ENCODE peak calls at places on chromosome 11, in five cellular contexts. Y is A549, T is heart left ventricle, E is Peyer's patch, U is stomach. F is an unnamed sample.

GRCh38 chr11:30432177-30432576 is 109.3 kb downstream of the ARL14EP start:
- DNase-seq in Y (no peak), T (no peak), E (no peak), U (no peak), F (no peak)

GRCh38 chr11:12606597-12606996 is 67.6 kb upstream of the TEAD1 start:
- DNase-seq in Y (no peak), T (no peak), E (no peak), U (no peak), F (no peak)

GRCh38 chr11:94557992-94558391 is 9.2 kb upstream of the PIWIL4 start:
- DNase-seq in Y (no peak), T (no peak), E (no peak), U (no peak), F (no peak)

GRCh38 chr11:19676508-19677379 is 35.9 kb upstream of the NAV2 start:
- DNase-seq in Y (no peak), T (peak; percentile 75), E (no peak), U (no peak), F (no peak)

GRCh38 chr11:3190600-3190999 is 25.5 kb upstream of the OSBPL5 start:
- DNase-seq in Y (no peak), T (no peak), E (no peak), U (no peak), F (no peak)

GRCh38 chr11:67158241-67158640 is 39.2 kb downstream of the KDM2A start:
- DNase-seq in Y (no peak), T (no peak), E (no peak), U (no peak), F (no peak)

GRCh38 chr11:56852131-56852530 is 103.6 kb upstream of the OR9G4 start:
- DNase-seq in Y (no peak), T (no peak), E (no peak), U (no peak), F (no peak)

GRCh38 chr11:105229758-105230157 is 90.2 kb upstream of the CARD18 start:
- DNase-seq in Y (no peak), T (no peak), E (no peak), U (no peak), F (no peak)

GRCh38 chr11:118148240-118148639 is 4.4 kb downstream of the SCN4B start:
- DNase-seq in Y (no peak), T (no peak), E (no peak), U (no peak), F (no peak)

GRCh38 chr11:18172686-18173085 is at the start of gene MRGPRX4:
- DNase-seq in Y (no peak), T (no peak), E (no peak), U (no peak), F (no peak)

GRCh38 chr11:119389611-119390254 is 8.2 kb upstream of the USP2 start:
- DNase-seq in Y (peak; percentile 40), T (no peak), E (no peak), U (no peak), F (no peak)

GRCh38 chr11:86398106-86398505 is 23.4 kb downstream of the CCDC81 start:
- DNase-seq in Y (no peak), T (no peak), E (no peak), U (no peak), F (no peak)

GRCh38 chr11:134664447-134664846 is 252.4 kb upstream of the B3GAT1 start:
- DNase-seq in Y (no peak), T (no peak), E (no peak), U (peak; percentile 14), F (no peak)

GRCh38 chr11:30333405-30333804 is 10.5 kb downstream of the ARL14EP start:
- DNase-seq in Y (no peak), T (no peak), E (no peak), U (no peak), F (no peak)

GRCh38 chr11:107218123-107219084 is 200.1 kb upstream of the GUCY1A2 start:
- DNase-seq in Y (no peak), T (no peak), E (no peak), U (no peak), F (no peak)

GRCh38 chr11:116792869-116793475 is 1.3 kb upstream of the APOA5 start:
- DNase-seq in Y (no peak), T (no peak), E (no peak), U (no peak), F (peak; percentile 18)

GRCh38 chr11:116790167-116791001 is 1.3 kb downstream of the APOA5 start:
- DNase-seq in Y (no peak), T (no peak), E (no peak), U (no peak), F (no peak)

GRCh38 chr11:116791813-116792143 is at the start of gene APOA5:
- DNase-seq in Y (no peak), T (no peak), E (no peak), U (no peak), F (no peak)

GRCh38 chr11:116792144-116792868 is 627 bp upstream of the APOA5 start:
- DNase-seq in Y (no peak), T (no peak), E (no peak), U (no peak), F (no peak)

DNA sequence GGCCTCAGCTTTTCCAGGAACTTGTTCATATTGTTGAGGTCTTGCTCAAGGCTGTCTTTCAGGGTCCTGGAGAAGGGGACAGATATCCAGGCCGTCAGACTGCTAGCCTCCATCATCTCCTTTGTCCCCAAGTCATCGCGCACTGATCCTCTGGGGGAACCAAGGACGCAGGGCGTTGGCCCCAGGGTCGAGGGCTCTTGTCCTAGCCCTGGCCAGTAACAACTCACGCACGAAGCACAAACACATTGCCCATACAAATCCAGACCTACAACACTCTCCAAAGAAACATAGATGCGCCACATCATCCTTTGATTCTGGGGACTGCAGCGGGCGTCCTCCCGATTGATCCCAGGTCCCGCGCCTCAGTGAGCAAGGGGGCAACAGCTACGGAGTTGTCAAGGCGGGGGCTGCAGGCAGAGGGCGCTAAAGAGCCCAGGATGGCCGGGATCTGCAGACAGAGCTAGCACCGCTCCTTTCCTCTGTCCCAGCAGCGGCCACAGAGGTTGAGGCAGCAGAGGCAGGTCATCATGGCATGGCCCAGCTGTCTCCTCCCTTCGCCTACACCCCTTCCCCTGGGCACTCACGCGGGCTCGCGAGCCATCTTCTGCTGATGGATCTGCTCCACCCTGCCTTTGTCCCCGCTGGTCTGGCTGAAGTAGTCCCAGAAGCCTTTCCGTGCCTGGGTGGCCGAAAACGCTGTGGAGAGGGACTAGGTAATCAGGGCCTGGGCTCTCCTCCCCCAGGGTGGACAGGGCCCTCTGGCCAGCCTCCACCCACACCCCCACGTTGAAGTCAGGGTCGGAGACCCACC is 472 bp downstream of the APOA5 start:
- DNase-seq in Y (peak; percentile 79), T (peak; percentile 78), E (peak; percentile 86), U (peak; percentile 86), F (no peak)
- H3K4me3 ChIP-seq in Y (no peak overlapping the region), T (no peak overlapping the region), E (peak overlapping the region; percentile 36), U (no peak overlapping the region), F (no peak overlapping the region)

DNA sequence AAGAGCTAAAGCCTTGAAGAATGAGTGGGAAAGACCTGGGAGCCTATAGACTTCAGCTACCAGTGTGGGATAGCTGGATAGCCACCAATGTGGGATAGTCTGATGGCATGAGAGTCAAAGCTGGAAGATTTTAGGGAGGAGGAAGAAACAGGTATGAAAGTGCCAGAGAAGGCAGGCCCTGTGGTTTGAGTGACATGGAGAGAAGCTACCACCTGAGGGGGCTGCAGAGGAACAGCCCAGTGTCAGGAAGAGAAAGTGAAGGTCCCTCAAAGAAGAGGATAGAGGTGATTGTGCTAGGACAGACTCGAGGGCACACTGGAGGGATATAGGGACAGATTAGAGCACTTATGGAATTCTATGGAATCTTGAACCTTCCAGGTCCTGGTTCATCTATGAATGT is 23.1 kb upstream of the PAX6 start:
- DNase-seq in Y (no peak), T (no peak), E (no peak), U (no peak), F (no peak)
- TF ChIP-seq CTCF in Y (no peak), T (no peak), E (no peak), U (no peak), F (no peak)

DNA sequence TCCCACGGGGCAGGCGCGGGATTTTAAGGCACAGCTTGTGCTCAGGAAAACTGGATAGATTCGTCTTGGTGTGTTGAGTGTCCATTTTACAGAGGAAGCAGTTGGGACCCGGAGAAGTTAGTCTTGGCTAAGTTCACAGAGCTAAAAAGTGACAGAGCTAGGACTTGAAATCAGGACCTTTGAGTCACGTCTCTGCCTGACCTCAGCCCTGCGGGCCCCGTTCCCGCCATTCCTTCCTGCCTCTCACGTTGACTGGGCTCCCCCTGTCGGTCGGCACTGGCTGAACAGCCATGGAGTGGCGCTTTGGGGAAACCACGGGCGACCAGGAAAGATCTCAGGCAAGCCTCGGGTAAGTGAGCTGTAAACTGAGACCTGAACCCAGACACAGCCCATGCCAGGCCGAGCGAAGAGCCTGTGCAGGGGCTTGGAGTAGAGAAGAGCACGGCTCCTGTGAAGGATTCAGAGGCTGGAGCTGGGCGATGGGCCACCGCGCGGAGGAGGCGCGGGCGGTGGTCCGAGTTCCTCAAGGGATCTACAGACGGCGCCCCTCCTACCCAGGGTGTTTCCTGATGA is 54.1 kb downstream of the WNT11 start:
- DNase-seq in Y (peak; percentile 93), T (peak; percentile 88), E (peak; percentile 91), U (peak; percentile 90), F (peak; percentile 31)
- H3K4me3 ChIP-seq in Y (no peak overlapping the region), T (peak overlapping the region; percentile 47), E (peak overlapping the region; percentile 43), U (peak overlapping the region; percentile 41), F (peak overlapping the region; percentile 5)

GRCh38 chr11:81756864-81757595 is 976.6 kb downstream of the FAM181B start:
- DNase-seq in Y (no peak), T (no peak), E (no peak), U (no peak), F (no peak)
- TF ChIP-seq CTCF in Y (no peak), T (no peak), E (no peak), U (no peak), F (no peak)

GRCh38 chr11:34502949-34503348 is 10.6 kb downstream of the ELF5 start:
- DNase-seq in Y (no peak), T (no peak), E (no peak), U (no peak), F (no peak)
- H3K4me3 ChIP-seq in Y (no peak overlapping the region), T (no peak overlapping the region), E (no peak overlapping the region), U (no peak overlapping the region), F (no peak overlapping the region)

DNA sequence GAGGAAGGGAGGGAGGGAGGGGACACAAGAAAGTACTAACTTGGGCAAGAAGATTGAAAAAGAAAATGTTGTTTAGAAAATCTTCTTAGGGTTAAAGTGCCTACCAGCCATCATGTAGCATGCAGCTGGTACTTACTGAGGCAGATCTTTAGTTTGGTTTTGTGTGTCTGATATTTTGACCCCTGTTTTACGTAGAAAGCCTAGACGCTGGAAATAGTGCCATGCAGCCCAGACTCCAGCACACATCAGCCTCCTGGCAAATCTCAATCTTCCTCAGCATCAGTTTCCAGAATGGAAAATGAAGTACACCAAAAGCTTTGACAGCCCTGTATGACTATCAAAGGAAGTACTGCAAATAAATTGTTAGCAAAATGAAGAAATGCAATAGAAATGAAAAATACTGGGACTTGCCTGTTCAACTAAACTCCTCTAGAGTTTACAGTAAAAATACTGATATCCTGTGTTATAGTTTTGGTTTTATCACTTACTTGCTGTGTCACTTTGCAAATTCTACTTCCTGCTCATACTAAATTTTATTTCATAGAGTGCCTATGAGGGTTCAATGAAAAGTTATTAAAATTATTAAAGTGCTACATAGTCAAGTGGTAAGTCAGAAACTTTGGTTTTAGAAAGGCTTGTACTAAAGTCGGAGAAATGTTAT is 7.4 kb downstream of the USP28 start:
- DNase-seq in Y (no peak), T (no peak), E (no peak), U (no peak), F (no peak)
- TF ChIP-seq CTCF in Y (no peak), T (no peak), E (no peak), U (no peak), F (no peak)